ENCODE peak calls at places on chromosome 1, in five cellular contexts. X is foreskin fibroblast, V is fibroblast of pulmonary artery, T is A549, F is upper lobe of right lung. Z is an unnamed sample.

GRCh38 chr1:248736992-248737391 is 18.6 kb downstream of the LYPD8 start:
- DNase-seq in X (no peak), V (no peak), T (no peak), F (peak; percentile 34), Z (no peak)

GRCh38 chr1:223243441-223244050 is 100.5 kb upstream of the TLR5 start:
- DNase-seq in X (no peak), V (no peak), T (no peak), F (no peak), Z (no peak)

GRCh38 chr1:27306892-27307850 is 14.8 kb upstream of the TMEM222 start:
- DNase-seq in X (no peak), V (no peak), T (peak; percentile 33), F (peak; percentile 46), Z (no peak)

GRCh38 chr1:2300004-2300771 is 72.1 kb downstream of the SKI start:
- DNase-seq in X (no peak), V (no peak), T (no peak), F (no peak), Z (no peak)

GRCh38 chr1:150236614-150236934 is 662 bp upstream of the ANP32E start:
- DNase-seq in X (no peak), V (no peak), T (no peak), F (peak; percentile 6), Z (no peak)

GRCh38 chr1:236887081-236887480 is 92.0 kb downstream of the MTR start:
- DNase-seq in X (no peak), V (no peak), T (no peak), F (no peak), Z (no peak)

GRCh38 chr1:168234846-168235547 is 9.2 kb downstream of the SFT2D2 start:
- DNase-seq in X (peak; percentile 68), V (peak; percentile 67), T (peak; percentile 65), F (no peak), Z (peak; percentile 47)

GRCh38 chr1:236502972-236503639 is 20.7 kb upstream of the LGALS8 start:
- DNase-seq in X (peak; percentile 75), V (peak; percentile 85), T (peak; percentile 86), F (peak; percentile 75), Z (peak; percentile 65)

GRCh38 chr1:21149862-21150432 is 26.8 kb downstream of the EIF4G3 start:
- DNase-seq in X (peak; percentile 95), V (peak; percentile 87), T (peak; percentile 52), F (no peak), Z (peak; percentile 87)

GRCh38 chr1:31595836-31596736 is 19.8 kb downstream of the TINAGL1 start:
- DNase-seq in X (no peak), V (no peak), T (no peak), F (no peak), Z (no peak)

GRCh38 chr1:215083408-215083961 is 948 bp downstream of the KCNK2 start:
- DNase-seq in X (peak; percentile 62), V (peak; percentile 15), T (no peak), F (peak; percentile 59), Z (peak; percentile 19)

GRCh38 chr1:107474877-107475612 is 334.2 kb downstream of the NTNG1 start:
- DNase-seq in X (peak; percentile 75), V (no peak), T (no peak), F (no peak), Z (no peak)

GRCh38 chr1:172602706-172603105 is 56.2 kb upstream of the FASLG start:
- DNase-seq in X (no peak), V (no peak), T (no peak), F (no peak), Z (no peak)

GRCh38 chr1:212450331-212450881 is 17.7 kb downstream of the NENF start:
- DNase-seq in X (peak; percentile 32), V (no peak), T (no peak), F (no peak), Z (no peak)

GRCh38 chr1:199264911-199265310 is 626.1 kb downstream of the PTPRC start:
- DNase-seq in X (no peak), V (no peak), T (no peak), F (no peak), Z (no peak)

GRCh38 chr1:166117776-166118175 is 49.0 kb downstream of the FAM78B start:
- DNase-seq in X (no peak), V (no peak), T (no peak), F (no peak), Z (no peak)

GRCh38 chr1:204123376-204123775 is 28.5 kb downstream of the ETNK2 start:
- DNase-seq in X (peak; percentile 47), V (no peak), T (no peak), F (no peak), Z (no peak)

GRCh38 chr1:206921772-206922265 is at the start of gene FCMR:
- DNase-seq in X (no peak), V (peak; percentile 69), T (no peak), F (no peak), Z (no peak)

GRCh38 chr1:187047298-187047697 is 218.5 kb downstream of the PLA2G4A start:
- DNase-seq in X (no peak), V (no peak), T (no peak), F (no peak), Z (no peak)

GRCh38 chr1:200739499-200740290 is 1.0 kb downstream of the CAMSAP2 start:
- DNase-seq in X (no peak), V (no peak), T (peak; percentile 28), F (peak; percentile 91), Z (peak; percentile 10)

GRCh38 chr1:172040466-172040865 is 199.2 kb downstream of the DNM3 start:
- DNase-seq in X (peak; percentile 56), V (peak; percentile 63), T (peak; percentile 38), F (no peak), Z (no peak)

GRCh38 chr1:64775152-64775551 is 30.3 kb downstream of the RAVER2 start:
- DNase-seq in X (no peak), V (no peak), T (no peak), F (no peak), Z (no peak)

GRCh38 chr1:24118410-24119242 is 6.7 kb upstream of the MYOM3 start:
- DNase-seq in X (no peak), V (no peak), T (no peak), F (peak; percentile 44), Z (no peak)

GRCh38 chr1:24018611-24019580 is 38.8 kb upstream of the SRSF10 start:
- DNase-seq in X (peak; percentile 100), V (peak; percentile 100), T (peak; percentile 98), F (peak; percentile 95), Z (peak; percentile 100)

GRCh38 chr1:81978945-81979344 is 178.2 kb downstream of the ADGRL2 start:
- DNase-seq in X (no peak), V (peak; percentile 13), T (no peak), F (no peak), Z (no peak)

GRCh38 chr1:204714861-204715511 is 29.4 kb upstream of the LRRN2 start:
- DNase-seq in X (no peak), V (no peak), T (no peak), F (no peak), Z (no peak)

GRCh38 chr1:235199441-235199840 is 38.4 kb upstream of the RBM34 start:
- DNase-seq in X (peak; percentile 24), V (peak; percentile 73), T (peak; percentile 28), F (no peak), Z (peak; percentile 34)
- TF ChIP-seq CTCF in X (peak; percentile 30), V (peak; percentile 58), T (peak; percentile 35), F (peak; percentile 37), Z (peak; percentile 46)

GRCh38 chr1:219833214-219833816 is 95.0 kb downstream of the SLC30A10 start:
- DNase-seq in X (no peak), V (no peak), T (no peak), F (no peak), Z (no peak)

GRCh38 chr1:219834247-219834917 is 94.0 kb downstream of the SLC30A10 start:
- DNase-seq in X (no peak), V (no peak), T (no peak), F (no peak), Z (no peak)

GRCh38 chr1:219837994-219838294 is 90.4 kb downstream of the SLC30A10 start:
- DNase-seq in X (no peak), V (no peak), T (no peak), F (no peak), Z (no peak)

GRCh38 chr1:219837274-219837993 is 90.9 kb downstream of the SLC30A10 start:
- DNase-seq in X (peak; percentile 75), V (peak; percentile 69), T (peak; percentile 66), F (no peak), Z (peak; percentile 56)
- TF ChIP-seq CTCF in X (peak; percentile 46), V (peak; percentile 69), T (peak; percentile 78), F (peak; percentile 38), Z (peak; percentile 61)

DNA sequence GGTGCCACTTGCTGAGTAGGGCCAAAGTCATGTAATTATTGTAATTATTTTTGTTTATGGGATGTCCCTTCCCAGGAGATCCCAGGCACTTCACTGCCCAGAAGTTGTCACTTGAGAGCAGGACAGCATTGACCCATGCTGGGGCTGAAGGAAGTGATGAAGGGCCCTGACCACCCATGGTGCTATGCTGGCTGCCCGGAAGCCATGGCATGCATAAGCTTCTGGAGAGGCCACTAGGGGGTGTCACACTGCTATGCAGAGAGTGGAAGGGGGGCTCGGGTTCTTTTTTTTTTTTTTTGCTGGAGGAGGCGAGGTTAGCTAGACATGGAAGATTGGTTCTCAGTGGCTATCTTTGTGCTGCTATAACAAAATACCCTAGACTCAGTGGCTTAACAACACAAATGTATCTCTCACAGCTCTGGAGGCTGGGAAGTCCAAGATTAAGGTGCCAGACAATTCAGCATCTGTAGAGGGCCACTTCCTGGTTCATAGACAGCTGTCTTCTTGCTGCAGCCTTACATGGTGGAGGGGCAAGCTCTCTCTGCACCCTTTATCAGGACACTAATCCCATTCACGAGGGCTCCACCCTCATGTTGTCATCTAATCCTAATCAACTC is 84.9 kb downstream of the CNIH3 start:
- DNase-seq in X (peak; percentile 36), V (peak; percentile 25), T (peak; percentile 24), F (no peak), Z (peak; percentile 33)
- TF ChIP-seq CTCF in X (peak; percentile 46), V (peak; percentile 52), T (no peak), F (peak; percentile 26), Z (peak; percentile 58)

DNA sequence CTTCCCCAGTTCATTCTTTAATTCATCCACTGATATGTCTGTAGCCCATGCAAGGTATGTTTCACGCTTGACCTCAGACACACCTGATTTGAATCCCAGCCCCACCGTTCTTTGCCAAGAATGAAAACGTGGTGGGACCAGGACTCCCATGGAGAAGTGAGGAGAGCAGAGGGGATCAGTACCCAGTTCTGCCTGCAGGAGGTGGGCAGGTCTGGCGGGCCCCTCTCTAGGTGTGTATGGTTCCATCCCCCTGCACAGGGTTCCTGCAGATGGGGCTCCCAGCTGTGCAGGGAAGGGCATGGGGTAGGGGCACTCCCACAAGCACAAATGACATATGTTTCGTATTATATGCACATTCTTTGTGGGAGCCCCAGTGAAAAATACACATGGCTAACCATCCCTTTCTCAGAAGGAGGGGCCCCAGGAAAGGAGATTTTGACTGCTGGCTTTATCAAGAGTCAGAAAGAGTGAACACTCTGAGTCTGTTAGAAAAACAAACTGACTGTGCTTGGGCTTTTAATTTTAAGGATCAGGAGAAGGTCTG is 144.6 kb downstream of the PLPP3 start:
- DNase-seq in X (no peak), V (no peak), T (no peak), F (no peak), Z (no peak)
- TF ChIP-seq CTCF in X (peak; percentile 2), V (no peak), T (no peak), F (no peak), Z (peak; percentile 9)

GRCh38 chr1:194419721-194420120 is 1233.3 kb upstream of the B3GALT2 start:
- DNase-seq in X (no peak), V (no peak), T (no peak), F (no peak), Z (no peak)

DNA sequence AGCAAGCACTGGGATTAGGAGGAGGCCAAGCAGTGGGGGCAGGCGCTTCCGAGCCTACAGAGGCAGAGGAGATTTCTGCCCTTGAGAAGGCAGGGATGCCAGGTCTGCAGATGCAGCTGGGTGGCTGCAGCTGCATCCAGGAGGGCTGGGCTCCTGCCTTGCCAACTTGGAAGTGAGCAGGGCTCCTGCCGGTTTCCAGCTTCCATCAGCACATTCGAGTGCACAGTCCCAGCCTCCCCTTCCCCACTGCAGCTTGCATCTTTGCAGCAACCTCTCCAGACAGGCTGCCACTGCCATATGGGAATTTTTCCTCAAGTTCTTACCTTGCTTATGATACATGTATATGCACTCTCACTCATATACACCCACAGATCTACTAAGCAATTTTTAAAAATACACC is 1234.3 kb upstream of the B3GALT2 start:
- DNase-seq in X (no peak), V (no peak), T (no peak), F (no peak), Z (no peak)
- TF ChIP-seq CTCF in X (no peak), V (no peak), T (no peak), F (no peak), Z (no peak)